ENCODE peak calls at places on chromosomes 2 and 18, in six cellular contexts. Q, K, M, N, S and G are unnamed samples.
A peak's percentile ranks its signal among the peaks of the same experiment; 100 is the strongest.

GRCh38 chr2:33354981-33355380 is 121.5 kb upstream of the RASGRP3 start:
- ATAC-seq in Q (no peak), N (peak; percentile 68), S (no peak), K (no peak), M (no peak), G (no peak)

GRCh38 chr2:10258726-10259125 is 44.0 kb upstream of the HPCAL1 start:
- ATAC-seq in S (no peak), N (no peak), M (no peak), Q (no peak), K (no peak), G (no peak)

GRCh38 chr18:23228102-23229051 is 93.1 kb downstream of the CABLES1 start:
- ATAC-seq in M (no peak), Q (no peak), K (no peak), N (no peak), S (peak; percentile 34), G (peak; percentile 55)

GRCh38 chr2:50018938-50019337 is 864.6 kb upstream of the FSHR start:
- ATAC-seq in S (no peak), M (no peak), N (no peak), Q (no peak), K (no peak), G (no peak)

GRCh38 chr18:61274561-61274960 is 58.7 kb upstream of the CDH20 start:
- ATAC-seq in N (no peak), M (no peak), K (no peak), Q (no peak), S (no peak), G (no peak)

GRCh38 chr18:24063121-24063731 is 48.7 kb downstream of the TTC39C start:
- ATAC-seq in N (peak; percentile 87), S (peak; percentile 71), K (no peak), Q (no peak), M (no peak), G (peak; percentile 66)

GRCh38 chr2:229674830-229675530 is 39.4 kb downstream of the DNER start:
- ATAC-seq in N (no peak), K (no peak), S (no peak), Q (no peak), M (no peak), G (no peak)

GRCh38 chr18:37484893-37485834 is 80.4 kb downstream of the CELF4 start:
- ATAC-seq in M (peak; percentile 72), S (peak; percentile 49), K (peak; percentile 87), Q (peak; percentile 34), N (peak; percentile 69), G (no peak)

GRCh38 chr2:28631514-28632206 is 120.0 kb upstream of the PPP1CB start:
- ATAC-seq in N (no peak), M (no peak), K (no peak), S (no peak), Q (no peak), G (no peak)

GRCh38 chr2:170648037-170648436 is 67.1 kb upstream of the SP5 start:
- ATAC-seq in M (no peak), S (no peak), Q (no peak), N (no peak), K (no peak), G (no peak)

GRCh38 chr18:10546557-10547300 is 20.9 kb downstream of the NAPG start:
- ATAC-seq in Q (peak; percentile 57), S (no peak), N (no peak), K (no peak), M (peak; percentile 84), G (no peak)

GRCh38 chr2:224646242-224646846 is 61.2 kb upstream of the CUL3 start:
- ATAC-seq in M (peak; percentile 43), S (no peak), Q (no peak), K (no peak), N (peak; percentile 59), G (peak; percentile 72)

GRCh38 chr18:73283032-73283431 is 415.2 kb upstream of the NETO1 start:
- ATAC-seq in M (no peak), K (no peak), Q (no peak), S (no peak), N (peak; percentile 29), G (no peak)

GRCh38 chr2:64317712-64318475 is 136.1 kb upstream of the LGALSL start:
- ATAC-seq in K (no peak), S (no peak), N (no peak), M (no peak), Q (no peak), G (no peak)

GRCh38 chr2:24351627-24351938 is 8.8 kb downstream of the ITSN2 start:
- ATAC-seq in N (no peak), Q (peak; percentile 64), M (no peak), K (no peak), S (no peak), G (no peak)

GRCh38 chr2:52571380-52572347 is 1195.9 kb upstream of the CHAC2 start:
- ATAC-seq in S (no peak), K (no peak), M (peak; percentile 47), N (no peak), Q (no peak), G (no peak)